ENCODE peak calls at places on chromosomes 5 and 9, in nine cellular contexts. R is fibroblast of mammary gland; F is NCI-H82; K is NCI-H1436; C is posterior vena cava; D is activated CD4-positive, alpha-beta T cell treated with anti-CD3 and anti-CD28 coated beads, Interleukin-2, amount 50 U/mL, for 1 hour; T is hypothalamus; E is HFF-Myc; Q is GM12892. A is an unnamed sample.

GRCh38 chr5:131968396-131968954 is 23.0 kb upstream of the MEIKIN start:
- DNase-seq in R (peak), F (no peak), K (no peak), C (no peak), D (no peak), T (no peak), E (no peak), Q (no peak), A (no peak)

GRCh38 chr5:113574417-113574816 is 60.9 kb downstream of the YTHDC2 start:
- DNase-seq in R (peak), F (no peak), K (no peak), C (peak), D (no peak), T (peak), E (peak), Q (no peak), A (no peak)

GRCh38 chr9:131758972-131759647 is 19.2 kb upstream of the RAPGEF1 start:
- DNase-seq in R (peak), F (peak), K (peak), C (no peak), D (no peak), T (no peak), E (no peak), Q (no peak), A (no peak)

GRCh38 chr5:172106511-172107356 is 81.3 kb downstream of the STK10 start:
- DNase-seq in R (no peak), F (peak), K (peak), C (peak), D (peak), T (peak), E (no peak), Q (no peak), A (peak)

GRCh38 chr9:86303316-86303975 is 21.1 kb upstream of the ISCA1 start:
- DNase-seq in R (peak), F (no peak), K (peak), C (no peak), D (peak), T (no peak), E (no peak), Q (no peak), A (no peak)

GRCh38 chr9:33162721-33163311 is 4.3 kb downstream of the B4GALT1 start:
- DNase-seq in R (peak), F (no peak), K (no peak), C (peak), D (no peak), T (no peak), E (no peak), Q (no peak), A (no peak)

GRCh38 chr9:14314929-14315753 is 1.2 kb upstream of the NFIB start:
- DNase-seq in R (peak), F (peak), K (peak), C (peak), D (no peak), T (peak), E (no peak), Q (no peak), A (peak)

GRCh38 chr5:143495823-143496275 is 92.4 kb upstream of the NR3C1 start:
- DNase-seq in R (peak), F (peak), K (peak), C (no peak), D (no peak), T (no peak), E (no peak), Q (no peak), A (no peak)

GRCh38 chr5:157468293-157468965 is 8.4 kb downstream of the NIPAL4 start:
- DNase-seq in R (no peak), F (no peak), K (no peak), C (no peak), D (no peak), T (no peak), E (no peak), Q (no peak), A (no peak)

GRCh38 chr9:68625559-68625958 is 79.5 kb upstream of the PIP5K1B start:
- DNase-seq in R (no peak), F (no peak), K (no peak), C (no peak), D (no peak), T (no peak), E (no peak), Q (no peak), A (no peak)

GRCh38 chr5:71633255-71634155 is 46.4 kb downstream of the MCCC2 start:
- DNase-seq in R (no peak), F (no peak), K (no peak), C (no peak), D (no peak), T (no peak), E (no peak), Q (no peak), A (no peak)

GRCh38 chr9:77832647-77833046 is 184.5 kb upstream of the GNA14 start:
- DNase-seq in R (no peak), F (no peak), K (no peak), C (no peak), D (no peak), T (no peak), E (no peak), Q (no peak), A (no peak)